ENCODE peak calls at places on chromosomes 6 and 20, in seven cellular contexts. R is neuronal stem cell; H is heart right ventricle; Y is DMS 273 treated with DMSO at 0.1 percent for 48 hours; A is epithelial cell of esophagus; J is activated naive CD4-positive, alpha-beta T cell; P is sciatic nerve. K is an unnamed sample.

GRCh38 chr6:7035837-7036249 is 71.9 kb upstream of the RREB1 start:
- DNase-seq in A (no peak), J (no peak), H (no peak), Y (no peak), P (no peak), R (no peak), K (no peak)

GRCh38 chr6:25061289-25061945 is 125.7 kb upstream of the RIPOR2 start:
- DNase-seq in R (peak), A (no peak), J (no peak), P (no peak), H (peak), Y (no peak), K (no peak)

GRCh38 chr6:149450679-149451360 is 34.0 kb downstream of the ZC3H12D start:
- DNase-seq in A (no peak), Y (no peak), J (no peak), R (no peak), H (peak), P (peak), K (peak)

GRCh38 chr20:50980851-50981713 is 22.5 kb downstream of the MOCS3 start:
- DNase-seq in H (peak), A (peak), J (peak), R (peak), Y (no peak), P (peak), K (no peak)

GRCh38 chr6:144347933-144348332 is 62.8 kb downstream of the UTRN start:
- DNase-seq in R (no peak), A (no peak), Y (no peak), J (no peak), P (no peak), H (no peak), K (no peak)

GRCh38 chr6:113672691-113673149 is 184.4 kb upstream of the MARCKS start:
- DNase-seq in Y (no peak), H (peak), J (no peak), P (peak), R (peak), A (no peak), K (peak)

GRCh38 chr6:25290306-25291060 is 11.3 kb downstream of the CARMIL1 start:
- DNase-seq in P (no peak), H (no peak), Y (no peak), R (no peak), J (no peak), A (no peak), K (no peak)

GRCh38 chr20:50678213-50678898 is 13.0 kb downstream of the RIPOR3 start:
- DNase-seq in A (no peak), Y (peak), R (no peak), H (no peak), P (no peak), J (no peak), K (no peak)

GRCh38 chr6:39051399-39052122 is 3.0 kb downstream of the GLP1R start:
- DNase-seq in Y (no peak), H (no peak), A (peak), P (no peak), J (no peak), R (no peak), K (no peak)

GRCh38 chr20:18496042-18496441 is 983 bp downstream of the RBBP9 start:
- DNase-seq in R (no peak), Y (no peak), J (no peak), P (no peak), H (no peak), A (peak), K (no peak)